ENCODE peak calls at places on chromosomes 4 and X, in ten cellular contexts. Q is retina; J is brain pericyte; W is AG08395; X is dorsolateral prefrontal cortex; O is central memory CD4-positive, alpha-beta T cell; N is choroid plexus epithelial cell; I is NCI-H460; B is anterior cingulate cortex; C is CD4-positive, alpha-beta T cell. F is an unnamed sample.

GRCh38 chr4:113300384-113301011 is 251.0 kb downstream of the ANK2 start:
- DNase-seq in O (no peak), I (no peak), J (no peak), B (no peak), X (no peak), W (peak), Q (no peak), C (no peak), N (peak), F (peak)

GRCh38 chrX:10989386-10989785 is 121.7 kb upstream of the HCCS start:
- DNase-seq in C (no peak), X (no peak), B (no peak), O (no peak), J (no peak), Q (peak), I (no peak), W (no peak), N (peak), F (no peak)

GRCh38 chr4:56048621-56049427 is 100.1 kb downstream of the CEP135 start:
- DNase-seq in B (peak), O (no peak), W (peak), I (peak), J (no peak), C (peak), N (peak), X (peak), Q (peak), F (peak)

GRCh38 chr4:124640037-124640730 is 72.3 kb downstream of the ANKRD50 start:
- DNase-seq in N (peak), Q (no peak), W (peak), B (no peak), J (no peak), I (peak), C (no peak), O (no peak), X (no peak), F (peak)

GRCh38 chr4:4981427-4981826 is 37.8 kb downstream of the CYTL1 start:
- DNase-seq in C (no peak), O (no peak), J (no peak), I (no peak), W (peak), X (no peak), N (no peak), Q (no peak), B (no peak), F (no peak)

GRCh38 chr4:148052448-148052847 is 320.6 kb downstream of the ARHGAP10 start:
- DNase-seq in N (peak), Q (no peak), J (no peak), I (no peak), O (peak), C (no peak), X (no peak), W (no peak), B (no peak), F (peak)

GRCh38 chr4:132540268-132540667 is 608.8 kb upstream of the PCDH10 start:
- DNase-seq in N (no peak), W (no peak), J (no peak), C (no peak), O (no peak), B (no peak), Q (no peak), I (no peak), X (no peak), F (no peak)

GRCh38 chr4:19486400-19486799 is 765.3 kb upstream of the SLIT2 start:
- DNase-seq in W (no peak), B (no peak), C (no peak), O (no peak), Q (no peak), N (peak), J (no peak), I (no peak), X (no peak), F (peak)

GRCh38 chr4:112083587-112084347 is 61.5 kb upstream of the FAM241A start:
- DNase-seq in B (no peak), C (no peak), X (no peak), J (no peak), N (peak), O (no peak), I (no peak), Q (no peak), W (no peak), F (peak)

GRCh38 chrX:20361890-20362262 is 95.2 kb upstream of the RPS6KA3 start:
- DNase-seq in O (no peak), N (peak), Q (peak), C (no peak), J (no peak), W (peak), X (no peak), I (no peak), B (no peak), F (peak)

GRCh38 chr4:138911903-138912713 is 103.5 kb upstream of the NOCT start:
- DNase-seq in X (no peak), J (no peak), N (peak), C (no peak), O (no peak), B (no peak), W (no peak), I (no peak), Q (peak), F (no peak)

GRCh38 chr4:159175989-159176375 is 73.1 kb downstream of the RAPGEF2 start:
- DNase-seq in W (no peak), I (no peak), Q (no peak), N (no peak), C (no peak), X (no peak), B (no peak), O (no peak), J (no peak), F (peak)

GRCh38 chr4:150164956-150165355 is 86.7 kb downstream of the DCLK2 start:
- DNase-seq in C (no peak), N (no peak), Q (no peak), J (no peak), W (no peak), X (no peak), B (no peak), O (no peak), I (no peak), F (no peak)

GRCh38 chrX:14864626-14865025 is 8.2 kb downstream of the FANCB start:
- DNase-seq in N (peak), B (no peak), O (no peak), W (no peak), C (no peak), X (no peak), J (no peak), I (no peak), Q (no peak), F (peak)

GRCh38 chrX:3939967-3940610 is 226.6 kb upstream of the PRKX start:
- DNase-seq in N (peak), X (no peak), B (no peak), O (no peak), W (peak), Q (peak), C (no peak), J (no peak), I (peak), F (peak)

GRCh38 chr4:73776363-73776762 is 36.0 kb downstream of the CXCL8 start:
- DNase-seq in W (peak), I (peak), Q (no peak), O (no peak), C (no peak), X (no peak), N (peak), J (peak), B (no peak), F (peak)

GRCh38 chr4:6147441-6147840 is 52.9 kb downstream of the JAKMIP1 start:
- DNase-seq in I (no peak), O (no peak), C (no peak), W (no peak), N (no peak), X (no peak), Q (no peak), J (no peak), B (no peak), F (no peak)

GRCh38 chr4:185127021-185127925 is 15.8 kb upstream of the SLC25A4 start:
- DNase-seq in Q (peak), X (peak), B (no peak), I (no peak), J (no peak), C (no peak), O (no peak), W (no peak), N (peak), F (peak)

GRCh38 chr4:29549308-29549707 is 1170.9 kb upstream of the PCDH7 start:
- DNase-seq in J (no peak), Q (no peak), N (no peak), W (no peak), B (no peak), O (no peak), C (no peak), I (no peak), X (no peak), F (peak)

GRCh38 chr4:55989716-55990115 is 41.0 kb downstream of the CEP135 start:
- DNase-seq in B (no peak), J (no peak), Q (no peak), N (no peak), W (no peak), O (no peak), C (no peak), X (no peak), I (no peak), F (no peak)

GRCh38 chr4:159446266-159446976 is 343.5 kb downstream of the RAPGEF2 start:
- DNase-seq in W (peak), J (peak), C (no peak), N (peak), O (peak), B (peak), Q (peak), X (peak), I (peak), F (peak)

GRCh38 chr4:176778491-176778890 is 14.2 kb downstream of the VEGFC start:
- DNase-seq in C (no peak), W (peak), N (peak), I (no peak), X (no peak), Q (no peak), O (no peak), B (no peak), J (no peak), F (peak)

GRCh38 chr4:620201-620600 is 5.2 kb upstream of the PDE6B start:
- DNase-seq in X (no peak), I (no peak), B (no peak), C (no peak), N (no peak), O (no peak), W (no peak), J (no peak), Q (no peak), F (no peak)

GRCh38 chr4:113952452-113953029 is 26.9 kb downstream of the ARSJ start:
- DNase-seq in I (peak), C (no peak), N (peak), W (peak), O (peak), X (no peak), Q (peak), J (no peak), B (no peak), F (peak)